ENCODE peak calls at places on chromosomes 1 and 21, in seven cellular contexts. B, N, A, X, C, Q and J are unnamed samples.

GRCh38 chr21:45630066-45630694 is 13.3 kb upstream of the PCBP3 start:
- DNase-seq in C (no peak), B (no peak), A (peak; percentile 57), N (no peak), Q (no peak), X (peak; percentile 13), J (no peak)

GRCh38 chr21:27108228-27108627 is 141.3 kb upstream of the ADAMTS5 start:
- DNase-seq in C (peak; percentile 82), B (no peak), X (no peak), A (no peak), N (peak; percentile 64), Q (no peak), J (no peak)

GRCh38 chr21:46116846-46117585 is 19.1 kb downstream of the COL6A2 start:
- DNase-seq in N (peak; percentile 66), C (no peak), Q (no peak), X (no peak), B (no peak), A (peak; percentile 67), J (no peak)

GRCh38 chr1:157363660-157364140 is 188.6 kb downstream of the FCRL5 start:
- DNase-seq in X (peak; percentile 48), A (no peak), B (peak; percentile 76), Q (peak; percentile 12), C (peak; percentile 40), N (peak; percentile 54), J (no peak)

GRCh38 chr1:205069371-205070125 is 14.7 kb downstream of the TMEM81 start:
- DNase-seq in X (no peak), N (no peak), B (no peak), C (no peak), A (no peak), Q (no peak), J (no peak)

GRCh38 chr1:167472729-167473529 is 45.4 kb downstream of the CD247 start:
- DNase-seq in C (no peak), A (peak; percentile 24), N (no peak), Q (no peak), X (no peak), B (no peak), J (peak; percentile 20)

GRCh38 chr1:218778257-218778656 is 395.4 kb upstream of the LYPLAL1 start:
- DNase-seq in N (no peak), X (no peak), B (no peak), Q (no peak), C (no peak), A (no peak), J (no peak)

GRCh38 chr1:162458206-162458605 is 39.4 kb upstream of the UHMK1 start:
- DNase-seq in B (no peak), X (no peak), Q (no peak), A (no peak), C (no peak), N (no peak), J (no peak)

GRCh38 chr21:14403681-14404318 is 20.9 kb upstream of the HSPA13 start:
- DNase-seq in C (peak; percentile 40), Q (peak; percentile 10), N (peak; percentile 63), A (no peak), B (peak; percentile 46), X (no peak), J (peak; percentile 5)

GRCh38 chr1:8211620-8212442 is 106.1 kb upstream of the SLC45A1 start:
- DNase-seq in B (peak; percentile 43), A (peak; percentile 82), X (no peak), C (peak; percentile 99), Q (peak; percentile 93), N (peak; percentile 98), J (peak; percentile 97)

GRCh38 chr1:180508725-180509097 is 6.3 kb upstream of the ACBD6 start:
- DNase-seq in Q (no peak), B (no peak), N (no peak), A (no peak), C (no peak), X (no peak), J (no peak)

GRCh38 chr1:150362721-150363425 is 1.1 kb upstream of the RPRD2 start:
- DNase-seq in B (peak; percentile 13), C (no peak), N (no peak), X (peak; percentile 20), Q (no peak), A (peak; percentile 39), J (no peak)

GRCh38 chr1:109814993-109815786 is 51.5 kb upstream of the EPS8L3 start:
- DNase-seq in A (no peak), Q (no peak), C (no peak), B (no peak), N (no peak), X (no peak), J (no peak)

GRCh38 chr1:91707890-91708218 is 178.1 kb downstream of the TGFBR3 start:
- DNase-seq in A (no peak), Q (no peak), X (no peak), C (no peak), B (no peak), N (no peak), J (no peak)

GRCh38 chr1:238648296-238648695 is 738.1 kb upstream of the CHRM3 start:
- DNase-seq in X (no peak), N (no peak), C (no peak), A (no peak), Q (no peak), B (no peak), J (no peak)

GRCh38 chr1:32413507-32414185 is 19.4 kb upstream of the BSDC1 start:
- DNase-seq in N (peak; percentile 90), B (peak; percentile 94), C (peak; percentile 47), X (peak; percentile 80), A (no peak), Q (peak; percentile 67), J (no peak)

GRCh38 chr1:110060034-110060661 is 10.3 kb downstream of the ALX3 start:
- DNase-seq in Q (no peak), C (peak; percentile 18), B (peak; percentile 81), A (peak; percentile 80), X (peak; percentile 53), N (peak; percentile 52), J (no peak)

GRCh38 chr1:229716064-229716463 is 90.0 kb downstream of the URB2 start:
- DNase-seq in A (no peak), C (no peak), Q (no peak), X (no peak), N (no peak), B (peak; percentile 86), J (no peak)

GRCh38 chr1:36585760-36586072 is 103.0 kb upstream of the CSF3R start:
- DNase-seq in Q (no peak), A (no peak), X (no peak), B (no peak), N (no peak), C (peak; percentile 93), J (no peak)

GRCh38 chr1:57843760-57844159 is 419.9 kb upstream of the DAB1 start:
- DNase-seq in Q (no peak), N (peak; percentile 61), X (no peak), C (peak; percentile 75), A (no peak), B (no peak), J (peak; percentile 31)

GRCh38 chr1:243926803-243927245 is 76.8 kb upstream of the AKT3 start:
- DNase-seq in N (peak; percentile 85), B (peak; percentile 63), A (no peak), Q (peak; percentile 65), X (no peak), C (peak; percentile 87), J (peak; percentile 75)

GRCh38 chr1:180117764-180118116 is 36.9 kb upstream of the QSOX1 start:
- DNase-seq in X (no peak), A (no peak), C (peak; percentile 82), N (peak; percentile 63), B (no peak), Q (no peak), J (peak; percentile 45)

GRCh38 chr1:14742181-14742980 is 143.9 kb downstream of the KAZN start:
- DNase-seq in B (peak; percentile 68), X (no peak), C (peak; percentile 100), Q (peak; percentile 81), A (no peak), N (peak; percentile 94), J (peak; percentile 77)

GRCh38 chr1:180173952-180174351 is 19.3 kb downstream of the QSOX1 start:
- DNase-seq in X (no peak), B (no peak), A (peak; percentile 89), C (no peak), Q (no peak), N (no peak), J (no peak)

GRCh38 chr1:77900687-77901293 is 12.4 kb downstream of the NEXN start:
- DNase-seq in N (peak; percentile 70), C (peak; percentile 70), X (peak; percentile 23), Q (no peak), A (no peak), B (peak; percentile 74), J (peak; percentile 26)

GRCh38 chr1:47444578-47445465 is 7.0 kb downstream of the FOXD2 start:
- DNase-seq in N (peak; percentile 34), Q (no peak), X (peak; percentile 77), C (peak; percentile 11), A (peak; percentile 82), B (peak; percentile 60), J (no peak)

GRCh38 chr1:201074018-201074417 is 38.2 kb downstream of the CACNA1S start:
- DNase-seq in A (peak; percentile 46), N (no peak), C (no peak), Q (no peak), X (no peak), B (no peak), J (no peak)

DNA sequence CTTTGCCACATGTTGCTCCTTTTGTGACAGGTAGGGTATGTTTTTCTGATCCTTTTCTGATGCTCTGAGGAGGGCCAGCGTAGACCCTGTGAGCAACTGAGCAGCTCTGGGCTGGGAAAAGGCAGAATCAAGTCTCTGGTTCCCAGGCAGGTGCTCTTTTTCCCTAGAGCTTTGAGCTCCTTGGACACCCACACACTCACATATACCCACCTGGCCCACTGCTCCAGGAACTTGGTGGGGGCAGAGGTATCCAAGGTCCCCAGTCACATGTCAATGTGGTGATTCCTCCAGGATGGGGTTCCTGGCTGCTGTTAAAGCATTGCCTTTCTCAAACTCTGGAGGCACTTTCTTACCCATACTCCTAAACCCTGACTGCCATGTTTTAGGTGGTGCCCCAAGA is 5.4 kb downstream of the CD2 start:
- DNase-seq in Q (no peak), B (no peak), C (no peak), A (no peak), X (no peak), N (no peak), J (no peak)
- H3K4me3 ChIP-seq in Q (no peak overlapping the region), B (no peak overlapping the region), C (no peak overlapping the region), A (no peak overlapping the region), X (no peak overlapping the region), N (no peak overlapping the region), J (no peak overlapping the region)

GRCh38 chr1:208033236-208033635 is 122.3 kb upstream of the CD34 start:
- DNase-seq in A (no peak), C (no peak), X (no peak), N (no peak), Q (no peak), B (no peak), J (no peak)
- H3K4me3 ChIP-seq in A (no peak overlapping the region), C (no peak overlapping the region), X (no peak overlapping the region), N (no peak overlapping the region), Q (no peak overlapping the region), B (no peak overlapping the region), J (no peak overlapping the region)

DNA sequence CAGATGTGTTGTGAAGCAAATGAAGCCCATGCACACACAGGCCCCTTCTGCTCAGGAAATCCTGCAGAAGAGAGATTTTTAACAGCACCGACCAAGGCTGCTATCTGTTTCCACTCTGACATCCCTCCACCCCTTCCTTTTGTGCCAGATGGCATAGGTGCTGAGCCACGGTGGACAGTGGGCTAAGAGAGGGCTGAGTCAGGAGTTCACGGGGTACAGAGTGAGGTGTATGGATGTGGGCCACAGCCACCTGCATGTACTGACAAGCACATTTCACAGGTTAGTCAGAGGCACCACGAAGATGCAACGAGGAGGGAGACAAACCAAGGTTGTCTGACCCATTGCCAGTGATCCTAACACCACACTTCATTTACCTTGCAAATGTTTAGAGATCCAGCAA is 9.5 kb downstream of the RSPH1 start:
- DNase-seq in N (no peak), A (no peak), B (no peak), Q (no peak), C (peak; percentile 89), X (no peak), J (no peak)
- H3K4me3 ChIP-seq in N (no peak overlapping the region), A (no peak overlapping the region), B (no peak overlapping the region), Q (no peak overlapping the region), C (no peak overlapping the region), X (no peak overlapping the region), J (no peak overlapping the region)

GRCh38 chr1:76075877-76076276 is 1.3 kb downstream of the ST6GALNAC3 start:
- DNase-seq in A (no peak), X (no peak), Q (no peak), B (no peak), N (peak; percentile 66), C (peak; percentile 15), J (no peak)
- H3K4me3 ChIP-seq in A (no peak overlapping the region), X (no peak overlapping the region), Q (no peak overlapping the region), B (peak overlapping the region; percentile 98), N (no peak overlapping the region), C (no peak overlapping the region), J (no peak overlapping the region)